ENCODE peak calls at places on chromosomes 12 and 14, in ten cellular contexts. M is foreskin fibroblast, D is BE2C, B is brain microvascular endothelial cell, S is psoas muscle, W is lower leg skin, X is spleen, N is activated B cell treated with CpG ODN at 0.5 μM for 24 hours, U is GM20000, Y is GM10248. E is an unnamed sample.

GRCh38 chr14:47186491-47186890 is 488.9 kb downstream of the MDGA2 start:
- DNase-seq in M (no peak), D (no peak), B (no peak), S (no peak), W (no peak), X (no peak), N (no peak), U (no peak), Y (no peak), E (no peak)

GRCh38 chr14:99839696-99840095 is 46.5 kb downstream of the EML1 start:
- DNase-seq in M (no peak), D (no peak), B (no peak), S (no peak), W (no peak), X (no peak), N (no peak), U (no peak), Y (no peak), E (no peak)

GRCh38 chr14:71148627-71149026 is 241.4 kb downstream of the PCNX1 start:
- DNase-seq in M (no peak), D (no peak), B (no peak), S (no peak), W (peak), X (no peak), N (no peak), U (no peak), Y (no peak), E (no peak)

GRCh38 chr14:33909380-33910084 is 41.3 kb downstream of the EGLN3 start:
- DNase-seq in M (no peak), D (no peak), B (no peak), S (no peak), W (no peak), X (no peak), N (no peak), U (no peak), Y (no peak), E (no peak)

GRCh38 chr14:49970474-49971147 is 77.7 kb downstream of the ARF6 start:
- DNase-seq in M (peak), D (no peak), B (peak), S (no peak), W (peak), X (no peak), N (no peak), U (no peak), Y (no peak), E (no peak)

GRCh38 chr14:92986254-92987147 is 63.6 kb downstream of the CHGA start:
- DNase-seq in M (peak), D (no peak), B (peak), S (peak), W (no peak), X (peak), N (no peak), U (no peak), Y (no peak), E (no peak)

GRCh38 chr12:31300341-31300740 is 25.6 kb downstream of the SINHCAF start:
- DNase-seq in M (no peak), D (no peak), B (no peak), S (no peak), W (no peak), X (no peak), N (no peak), U (no peak), Y (no peak), E (no peak)

GRCh38 chr14:75835156-75836141 is 146.3 kb downstream of the TGFB3 start:
- DNase-seq in M (no peak), D (no peak), B (no peak), S (no peak), W (no peak), X (no peak), N (no peak), U (no peak), Y (no peak), E (no peak)

GRCh38 chr12:12560587-12561304 is 1.9 kb downstream of the DUSP16 start:
- DNase-seq in M (peak), D (no peak), B (peak), S (no peak), W (no peak), X (no peak), N (no peak), U (peak), Y (peak), E (no peak)

GRCh38 chr14:85528080-85528881 is 1.7 kb upstream of the FLRT2 start:
- DNase-seq in M (peak), D (no peak), B (peak), S (peak), W (no peak), X (no peak), N (no peak), U (no peak), Y (no peak), E (peak)

GRCh38 chr12:49507139-49507538 is 31.7 kb upstream of the KCNH3 start:
- DNase-seq in M (peak), D (no peak), B (peak), S (no peak), W (no peak), X (no peak), N (no peak), U (no peak), Y (no peak), E (no peak)

GRCh38 chr14:83463500-83464098 is 1929.9 kb upstream of the SEL1L start:
- DNase-seq in M (peak), D (peak), B (peak), S (no peak), W (no peak), X (no peak), N (no peak), U (peak), Y (no peak), E (peak)

GRCh38 chr12:65565601-65566560 is 258.4 kb upstream of the HMGA2 start:
- DNase-seq in M (peak), D (no peak), B (peak), S (no peak), W (no peak), X (no peak), N (no peak), U (no peak), Y (no peak), E (no peak)
- TF ChIP-seq CTCF in M (no peak), D (no peak), B (peak), S (no peak), W (no peak), X (no peak), N (no peak), U (no peak), Y (no peak), E (no peak)

GRCh38 chr12:100900808-100901207 is 106.2 kb downstream of the ANO4 start:
- DNase-seq in M (no peak), D (no peak), B (no peak), S (no peak), W (no peak), X (no peak), N (no peak), U (no peak), Y (no peak), E (no peak)

GRCh38 chr12:100896192-100896591 is 101.6 kb downstream of the ANO4 start:
- DNase-seq in M (no peak), D (no peak), B (no peak), S (no peak), W (no peak), X (no peak), N (no peak), U (no peak), Y (no peak), E (no peak)

GRCh38 chr12:100899301-100899700 is 104.7 kb downstream of the ANO4 start:
- DNase-seq in M (no peak), D (no peak), B (no peak), S (no peak), W (no peak), X (no peak), N (no peak), U (no peak), Y (no peak), E (no peak)

GRCh38 chr12:100897240-100897639 is 102.7 kb downstream of the ANO4 start:
- DNase-seq in M (no peak), D (no peak), B (no peak), S (no peak), W (no peak), X (no peak), N (no peak), U (no peak), Y (no peak), E (no peak)

DNA sequence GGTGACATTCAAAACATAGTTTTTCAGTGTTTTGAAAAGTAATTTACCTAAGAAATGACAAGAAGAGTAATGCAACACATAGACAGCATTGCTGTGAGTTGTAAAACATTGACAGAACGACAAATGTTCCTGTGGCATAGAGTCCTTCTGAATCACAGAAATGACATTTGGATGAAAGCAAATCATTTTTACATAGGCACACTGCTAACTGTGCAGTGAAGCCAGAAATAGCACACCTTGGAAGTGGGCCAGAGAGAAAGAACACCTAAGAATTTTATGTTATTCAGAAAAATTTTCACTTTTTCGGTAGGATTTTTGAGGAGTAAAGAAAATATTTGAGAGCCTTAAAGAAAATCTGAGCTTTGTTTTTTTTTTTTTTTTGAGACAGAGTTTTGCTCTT is 100.6 kb downstream of the ANO4 start:
- DNase-seq in M (no peak), D (no peak), B (no peak), S (no peak), W (no peak), X (no peak), N (no peak), U (no peak), Y (no peak), E (no peak)
- TF ChIP-seq CTCF in M (no peak), D (no peak), B (no peak), S (no peak), W (no peak), X (no peak), N (no peak), U (no peak), Y (no peak), E (no peak)

DNA sequence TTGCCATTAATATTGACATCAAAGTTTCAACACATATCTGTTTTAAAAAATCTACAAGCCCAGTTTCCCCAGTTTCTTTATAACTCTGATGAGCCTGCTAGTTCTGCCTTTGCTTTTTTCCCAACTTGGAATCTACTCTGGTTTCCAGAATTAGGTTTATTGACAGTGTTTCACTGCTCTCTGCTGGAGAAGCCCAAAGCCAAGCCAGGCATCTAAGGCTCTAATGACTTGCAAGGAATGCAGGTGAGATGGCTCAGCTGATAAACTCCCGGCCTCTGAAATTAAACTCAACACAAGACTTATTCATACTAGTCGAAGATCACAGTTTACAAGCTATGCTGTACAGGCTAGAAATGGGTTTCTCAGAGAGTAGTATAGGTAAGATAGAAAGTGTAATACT is 54.3 kb downstream of the HMGA2 start:
- DNase-seq in M (no peak), D (no peak), B (no peak), S (no peak), W (no peak), X (no peak), N (no peak), U (no peak), Y (no peak), E (no peak)
- TF ChIP-seq CTCF in M (peak), D (no peak), B (peak), S (no peak), W (no peak), X (no peak), N (no peak), U (no peak), Y (peak), E (no peak)

GRCh38 chr14:53060046-53060445 is 93.1 kb downstream of the DDHD1 start:
- DNase-seq in M (peak), D (no peak), B (no peak), S (no peak), W (no peak), X (no peak), N (no peak), U (no peak), Y (no peak), E (no peak)
- TF ChIP-seq CTCF in M (no peak), D (no peak), B (no peak), S (no peak), W (no peak), X (no peak), N (no peak), U (no peak), Y (no peak), E (no peak)

GRCh38 chr12:123984903-123985302 is 11.9 kb downstream of the ZNF664 start:
- DNase-seq in M (no peak), D (no peak), B (no peak), S (no peak), W (no peak), X (no peak), N (no peak), U (peak), Y (peak), E (no peak)
- TF ChIP-seq CTCF in M (no peak), D (no peak), B (no peak), S (no peak), W (no peak), X (no peak), N (no peak), U (no peak), Y (no peak), E (no peak)

DNA sequence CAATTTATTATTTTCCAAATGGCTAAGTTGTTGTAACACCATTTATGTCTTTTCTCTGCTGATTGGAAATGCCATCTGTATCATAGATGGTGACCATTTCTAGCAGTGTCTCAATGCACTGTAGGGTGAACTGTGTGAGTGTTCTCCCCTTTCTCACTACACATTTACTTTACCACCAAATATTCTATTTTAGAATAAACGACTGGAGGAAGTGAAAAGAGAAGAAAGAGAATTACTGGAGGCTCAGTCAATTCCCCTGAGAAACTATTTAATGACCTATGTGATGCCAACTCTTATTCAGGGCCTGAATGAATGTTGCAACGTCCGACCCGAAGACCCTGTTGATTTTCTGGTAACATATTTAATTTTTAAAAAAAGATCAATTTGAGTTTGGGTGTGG is 15.5 kb upstream of the PAPOLA start:
- DNase-seq in M (no peak), D (no peak), B (no peak), S (no peak), W (no peak), X (no peak), N (no peak), U (no peak), Y (peak), E (no peak)
- TF ChIP-seq CTCF in M (no peak), D (no peak), B (no peak), S (no peak), W (no peak), X (no peak), N (no peak), U (no peak), Y (no peak), E (no peak)

GRCh38 chr14:102498678-102499265 is 10.8 kb downstream of the ANKRD9 start:
- DNase-seq in M (no peak), D (no peak), B (no peak), S (no peak), W (no peak), X (no peak), N (no peak), U (no peak), Y (no peak), E (no peak)

GRCh38 chr14:102499401-102500189 is 10.0 kb downstream of the ANKRD9 start:
- DNase-seq in M (no peak), D (no peak), B (no peak), S (peak), W (peak), X (no peak), N (no peak), U (no peak), Y (no peak), E (no peak)

GRCh38 chr14:102496955-102497744 is 12.4 kb downstream of the ANKRD9 start:
- DNase-seq in M (no peak), D (no peak), B (no peak), S (peak), W (no peak), X (no peak), N (no peak), U (no peak), Y (no peak), E (no peak)

GRCh38 chr14:102496331-102496691 is 13.3 kb downstream of the ANKRD9 start:
- DNase-seq in M (no peak), D (no peak), B (no peak), S (no peak), W (no peak), X (no peak), N (no peak), U (no peak), Y (no peak), E (no peak)

DNA sequence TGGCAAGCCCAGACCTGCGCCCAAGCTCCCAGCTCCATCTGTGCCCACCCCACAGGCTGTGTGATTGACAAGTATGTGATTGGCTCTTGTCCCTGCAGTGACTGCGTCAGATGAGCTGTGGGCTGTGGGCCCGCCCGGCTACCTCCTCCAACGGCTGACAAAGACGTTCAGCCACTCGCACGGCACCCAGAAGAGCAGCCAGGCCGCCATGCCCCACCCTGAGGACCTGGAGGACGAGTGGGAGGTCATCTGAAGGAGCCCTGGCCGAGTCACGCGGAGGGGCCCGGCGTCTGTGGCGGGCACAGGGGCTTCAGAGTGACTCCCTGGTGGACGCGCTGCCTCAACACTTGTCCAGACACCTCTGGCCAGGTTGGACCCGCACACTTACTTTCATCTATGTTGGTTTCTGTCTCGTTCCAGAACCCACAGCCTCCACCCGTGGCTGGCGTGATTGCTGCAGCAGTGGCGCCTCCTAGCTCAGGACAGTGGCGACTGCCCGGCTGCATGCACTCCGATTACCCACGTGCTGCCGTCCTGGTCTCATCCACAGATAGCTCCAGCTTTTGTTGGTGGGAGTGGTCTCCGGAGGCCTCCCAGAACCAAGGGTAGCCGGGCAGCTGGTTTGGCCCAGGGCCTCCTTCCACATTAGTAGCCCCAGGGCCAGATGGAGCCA is 11.4 kb downstream of the ANKRD9 start:
- DNase-seq in M (no peak), D (peak), B (no peak), S (peak), W (no peak), X (no peak), N (no peak), U (no peak), Y (no peak), E (no peak)
- TF ChIP-seq CTCF in M (no peak), D (peak), B (peak), S (peak), W (no peak), X (no peak), N (no peak), U (no peak), Y (peak), E (no peak)

DNA sequence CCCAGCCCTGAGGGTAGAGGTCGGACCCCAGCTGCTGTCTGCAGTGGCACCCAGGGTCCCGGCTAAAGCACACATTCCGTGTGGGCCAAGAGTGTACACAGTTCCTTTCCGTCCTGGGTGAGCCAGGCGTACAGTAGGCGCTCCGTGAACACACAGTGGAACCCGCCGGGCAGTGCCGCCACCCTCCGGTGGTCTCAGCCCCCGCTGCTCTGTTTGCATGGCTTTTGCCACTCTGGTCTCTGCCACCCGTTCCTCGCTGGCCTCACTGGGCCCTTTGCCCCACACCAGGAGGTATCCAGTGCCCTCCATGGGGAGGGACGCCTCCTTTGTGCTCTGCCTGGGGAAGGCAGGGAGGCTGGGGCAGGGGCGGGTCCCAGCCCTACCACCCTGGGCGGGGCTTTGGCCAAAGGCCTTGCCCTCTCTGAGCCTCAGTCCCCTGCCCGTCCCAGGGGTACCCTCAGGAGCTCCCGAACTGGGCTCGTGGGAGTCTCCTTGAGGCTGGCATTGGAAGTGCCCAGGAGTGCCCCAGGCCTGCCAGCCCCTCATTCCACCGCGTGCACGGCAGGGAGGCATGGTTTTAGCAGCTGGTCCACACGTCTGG is 13.0 kb downstream of the TRMT61A start:
- DNase-seq in M (no peak), D (peak), B (no peak), S (peak), W (no peak), X (no peak), N (no peak), U (no peak), Y (no peak), E (no peak)
- TF ChIP-seq CTCF in M (no peak), D (no peak), B (no peak), S (no peak), W (no peak), X (no peak), N (no peak), U (no peak), Y (no peak), E (no peak)

DNA sequence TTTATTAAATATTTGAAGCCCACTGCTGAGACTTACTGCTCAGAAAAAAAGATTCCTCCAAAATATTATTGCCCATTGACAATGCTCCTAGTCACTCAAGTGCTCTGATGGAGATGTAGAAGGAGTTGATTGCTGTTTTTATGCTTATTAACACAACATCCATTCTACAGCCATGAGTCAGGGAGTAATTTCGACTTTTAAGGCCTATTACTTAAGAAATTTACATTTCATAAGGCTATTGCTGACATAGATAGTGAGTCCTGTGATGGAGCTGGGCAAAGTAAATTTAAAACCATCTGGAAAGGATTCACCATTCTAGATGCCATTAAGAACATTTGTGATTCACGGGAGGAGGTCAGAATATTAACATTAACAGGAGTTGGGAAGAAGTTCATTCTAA is 5.2 kb downstream of the KCNJ8 start:
- DNase-seq in M (no peak), D (no peak), B (no peak), S (no peak), W (no peak), X (no peak), N (no peak), U (no peak), Y (no peak), E (no peak)
- TF ChIP-seq CTCF in M (no peak), D (no peak), B (no peak), S (no peak), W (no peak), X (no peak), N (no peak), U (no peak), Y (no peak), E (no peak)

E was measured in nephron progenitor cell.